ENCODE peak calls at places on chromosome 20, in four cellular contexts. Z is right lobe of liver; J is CD4-positive, alpha-beta T cell; M is fibroblast of lung. W is an unnamed sample.

GRCh38 chr20:37071481-37071911 is 24.3 kb downstream of the RBL1 start:
- DNase-seq in Z (no peak), J (no peak), M (peak), W (no peak)

GRCh38 chr20:45523833-45524232 is 8.4 kb upstream of the SPINT3 start:
- DNase-seq in Z (no peak), J (no peak), M (no peak), W (no peak)

GRCh38 chr20:23298155-23298554 is 52.4 kb upstream of the NXT1 start:
- DNase-seq in Z (no peak), J (no peak), M (no peak), W (no peak)

GRCh38 chr20:35625584-35626385 is 10.2 kb downstream of the SPAG4 start:
- DNase-seq in Z (no peak), J (no peak), M (no peak), W (no peak)

GRCh38 chr20:25177890-25178321 is 17.6 kb upstream of the ENTPD6 start:
- DNase-seq in Z (no peak), J (no peak), M (no peak), W (no peak)

GRCh38 chr20:57091748-57092111 is 174.7 kb downstream of the BMP7 start:
- DNase-seq in Z (no peak), J (no peak), M (no peak), W (no peak)

GRCh38 chr20:35618372-35619131 is 2.9 kb downstream of the SPAG4 start:
- DNase-seq in Z (peak), J (no peak), M (peak), W (no peak)

GRCh38 chr20:7113577-7114466 is 346.3 kb downstream of the BMP2 start:
- DNase-seq in Z (peak), J (no peak), M (peak), W (peak)

GRCh38 chr20:36493801-36494114 is 47.6 kb upstream of the MYL9 start:
- DNase-seq in Z (peak), J (no peak), M (peak), W (no peak)

DNA sequence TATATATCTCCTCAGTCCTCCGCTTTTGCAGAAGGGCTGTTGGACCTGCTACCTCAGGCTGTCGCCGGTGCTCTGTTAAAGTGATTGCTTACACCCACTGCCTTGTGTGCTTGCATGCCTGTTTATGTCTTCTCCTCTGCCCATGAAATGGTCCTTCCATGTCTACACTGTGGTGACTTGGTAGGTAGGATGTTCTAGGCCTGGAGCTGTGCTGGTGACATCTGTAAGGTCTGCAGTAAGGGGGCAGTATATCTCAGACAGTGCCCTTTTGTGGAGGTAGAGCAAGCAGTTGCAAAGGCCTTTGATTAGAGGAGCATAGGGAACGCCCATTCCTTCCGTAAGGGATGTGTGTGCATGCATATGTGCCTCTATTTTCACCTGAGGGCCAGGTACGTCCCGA is 40.3 kb downstream of the VAPB start:
- DNase-seq in Z (no peak), J (no peak), M (no peak), W (no peak)
- TF ChIP-seq CTCF in Z (peak), J (no peak), M (no peak), W (no peak)

GRCh38 chr20:61562897-61563504 is 310.9 kb downstream of the CDH4 start:
- DNase-seq in Z (no peak), J (no peak), M (no peak), W (no peak)

GRCh38 chr20:61561111-61561830 is 309.2 kb downstream of the CDH4 start:
- DNase-seq in Z (no peak), J (no peak), M (no peak), W (no peak)

GRCh38 chr20:61558726-61559125 is 306.7 kb downstream of the CDH4 start:
- DNase-seq in Z (no peak), J (no peak), M (peak), W (no peak)

GRCh38 chr20:61559706-61560315 is 307.8 kb downstream of the CDH4 start:
- DNase-seq in Z (no peak), J (no peak), M (no peak), W (no peak)

DNA sequence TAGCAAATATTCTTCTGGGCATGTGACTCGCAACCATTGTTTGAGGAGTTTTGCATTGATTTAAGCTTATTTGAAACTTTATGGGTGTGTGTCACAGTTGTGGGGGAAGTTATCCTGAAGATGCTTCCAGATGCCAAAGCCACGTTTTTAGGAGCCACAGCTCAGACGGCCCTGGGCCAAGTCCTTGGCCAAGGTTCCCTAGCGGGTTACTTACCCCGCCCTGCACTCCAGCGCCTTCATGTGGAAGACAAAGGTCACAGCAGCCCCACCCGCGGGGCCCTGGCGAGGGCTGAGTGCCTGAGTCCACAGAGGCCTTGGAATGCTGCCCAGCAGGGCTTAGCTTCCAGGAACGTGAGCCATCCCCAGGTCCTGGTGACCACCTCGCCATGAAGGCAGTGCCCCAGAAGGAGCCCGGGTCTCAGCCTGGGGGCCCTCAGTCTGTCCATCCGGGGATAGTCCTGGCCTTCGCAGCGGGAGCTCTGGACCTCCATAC is 308.3 kb downstream of the CDH4 start:
- DNase-seq in Z (no peak), J (no peak), M (peak), W (no peak)
- TF ChIP-seq CTCF in Z (no peak), J (no peak), M (no peak), W (no peak)

DNA sequence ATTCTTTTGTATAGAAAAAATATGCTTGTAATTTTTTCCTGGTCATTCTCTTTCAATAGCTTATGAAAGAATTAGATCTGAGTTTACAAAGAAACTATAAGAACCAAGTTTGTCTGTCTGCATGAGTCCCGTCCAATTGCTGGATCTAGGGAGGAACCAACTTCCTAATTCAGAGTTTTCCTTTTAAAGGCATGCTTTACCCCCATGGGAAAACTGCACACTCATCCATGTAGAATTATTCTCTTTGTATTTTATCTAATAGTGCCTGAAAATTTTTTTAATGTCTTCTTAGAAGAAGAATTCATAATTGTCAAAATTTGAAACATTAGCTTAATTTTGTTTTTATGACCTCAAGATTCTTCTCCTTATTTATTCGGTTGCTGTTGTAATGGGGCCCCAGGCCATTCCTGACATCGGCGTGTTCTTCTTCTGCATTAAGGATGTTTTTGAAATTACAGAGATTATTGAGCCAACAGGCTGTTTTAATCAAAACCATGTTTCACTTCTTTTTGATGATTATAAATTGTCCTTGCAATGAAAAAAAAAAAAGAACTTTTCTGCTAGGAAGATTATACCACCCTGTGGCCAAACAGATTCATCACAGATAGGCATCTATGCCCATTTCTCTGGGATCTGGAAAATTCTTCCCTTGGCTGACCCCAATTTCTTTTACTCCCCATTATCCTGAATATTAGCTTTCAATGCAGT is 100.3 kb downstream of the ZNF217 start:
- DNase-seq in Z (no peak), J (no peak), M (no peak), W (no peak)
- TF ChIP-seq CTCF in Z (peak), J (no peak), M (no peak), W (peak)

DNA sequence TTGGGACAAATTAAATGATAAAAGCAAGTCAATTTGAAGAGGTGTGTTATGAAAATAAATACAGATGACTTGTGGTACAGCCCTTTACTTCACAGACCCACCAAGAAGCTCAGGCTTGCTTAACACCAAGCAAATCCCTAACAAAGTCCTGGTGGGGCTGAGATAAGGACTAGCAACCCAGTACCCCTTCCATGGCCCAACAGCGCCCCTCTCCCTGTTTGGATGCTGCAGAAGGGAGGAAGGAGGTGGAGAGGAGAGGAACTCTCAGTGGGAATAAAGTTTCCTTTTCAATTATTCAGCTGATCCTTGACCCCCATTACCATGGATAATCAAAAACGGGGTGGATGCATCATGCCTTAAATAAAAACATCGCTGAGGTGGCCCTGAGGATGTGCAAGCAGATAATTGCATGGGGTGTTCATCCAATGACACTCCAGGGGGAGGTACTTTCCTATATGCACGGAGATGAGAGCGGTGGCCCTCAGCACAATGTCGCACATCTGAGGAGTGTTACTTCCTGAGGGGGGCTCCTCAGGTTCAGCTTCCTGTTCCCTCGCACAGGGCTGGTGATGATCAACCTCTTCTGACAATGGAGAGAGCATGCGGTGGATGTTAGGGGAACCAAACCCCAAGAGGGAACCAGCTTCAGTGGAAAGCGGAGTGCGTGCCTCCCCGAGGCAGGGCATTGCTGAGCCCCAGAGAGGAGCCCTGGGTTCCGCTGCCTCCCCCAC is 4.4 kb upstream of the ZNF831 start:
- DNase-seq in Z (no peak), J (peak), M (no peak), W (no peak)
- TF ChIP-seq CTCF in Z (no peak), J (no peak), M (no peak), W (no peak)

GRCh38 chr20:32155017-32155965 is 45.8 kb downstream of the TM9SF4 start:
- DNase-seq in Z (peak), J (no peak), M (peak), W (peak)
- TF ChIP-seq CTCF in Z (peak), J (peak), M (no peak), W (peak)

GRCh38 chr20:16352321-16352720 is 220.9 kb downstream of the KIF16B start:
- DNase-seq in Z (no peak), J (no peak), M (no peak), W (no peak)
- TF ChIP-seq CTCF in Z (no peak), J (no peak), M (no peak), W (no peak)